ENCODE peak calls at places on chromosomes 12 and 14, in four cellular contexts. K, Z, H and M are unnamed samples.

GRCh38 chr12:26520154-26520553 is 312.8 kb downstream of the ITPR2 start:
- DNase-seq in K (no peak), Z (no peak), H (no peak), M (no peak)

GRCh38 chr14:85443001-85443400 is 86.9 kb upstream of the FLRT2 start:
- DNase-seq in K (no peak), Z (no peak), H (no peak), M (no peak)

GRCh38 chr12:39780527-39781446 is 161.2 kb upstream of the ABCD2 start:
- DNase-seq in K (peak), Z (peak), H (no peak), M (no peak)

GRCh38 chr14:102539544-102540309 is 30.2 kb upstream of the ANKRD9 start:
- DNase-seq in K (peak), Z (no peak), H (no peak), M (no peak)

GRCh38 chr14:49975286-49975685 is 82.4 kb downstream of the ARF6 start:
- DNase-seq in K (no peak), Z (no peak), H (no peak), M (no peak)

GRCh38 chr14:31457665-31458659 is 656 bp upstream of the DTD2 start:
- DNase-seq in K (no peak), Z (no peak), H (no peak), M (no peak)

GRCh38 chr12:128810182-128811127 is 13.3 kb downstream of the SLC15A4 start:
- DNase-seq in K (no peak), Z (no peak), H (no peak), M (no peak)

GRCh38 chr14:84445486-84445885 is 1084.5 kb upstream of the FLRT2 start:
- DNase-seq in K (no peak), Z (no peak), H (no peak), M (no peak)

GRCh38 chr14:52706286-52706685 is 714 bp upstream of the PSMC6 start:
- DNase-seq in K (no peak), Z (no peak), H (no peak), M (no peak)